ENCODE peak calls at places on chromosome 17, in ten cellular contexts. O is tibial nerve, L is neuronal stem cell, N is astrocyte of the spinal cord, U is HFF-Myc, W is heart right ventricle, E is adipocyte, Q is ascending aorta, M is GM06990, G is dorsolateral prefrontal cortex. X is an unnamed sample.

GRCh38 chr17:80766290-80766689 is 221.7 kb downstream of the RPTOR start:
- DNase-seq in O (no peak), L (no peak), N (no peak), U (no peak), W (no peak), E (no peak), Q (no peak), M (no peak), G (no peak), X (no peak)

GRCh38 chr17:75549246-75550138 is 24.0 kb downstream of the LLGL2 start:
- DNase-seq in O (no peak), L (peak), N (no peak), U (no peak), W (no peak), E (no peak), Q (no peak), M (no peak), G (no peak), X (no peak)

GRCh38 chr17:33511670-33512069 is 218.6 kb upstream of the ASIC2 start:
- DNase-seq in O (no peak), L (no peak), N (no peak), U (no peak), W (no peak), E (no peak), Q (no peak), M (no peak), G (no peak), X (no peak)

GRCh38 chr17:30379303-30380105 is 777 bp downstream of the CPD start:
- DNase-seq in O (no peak), L (no peak), N (no peak), U (no peak), W (peak), E (peak), Q (no peak), M (no peak), G (peak), X (peak)

GRCh38 chr17:79632432-79632735 is 21.5 kb upstream of the RBFOX3 start:
- DNase-seq in O (no peak), L (no peak), N (no peak), U (no peak), W (no peak), E (no peak), Q (no peak), M (no peak), G (no peak), X (no peak)

GRCh38 chr17:78722101-78722761 is 59.8 kb downstream of the CYTH1 start:
- DNase-seq in O (no peak), L (no peak), N (no peak), U (no peak), W (no peak), E (no peak), Q (no peak), M (peak), G (peak), X (no peak)

GRCh38 chr17:62189377-62189776 is 124.3 kb upstream of the MED13 start:
- DNase-seq in O (no peak), L (no peak), N (no peak), U (no peak), W (no peak), E (no peak), Q (no peak), M (no peak), G (no peak), X (no peak)

GRCh38 chr17:27558842-27559505 is 72.0 kb upstream of the LGALS9 start:
- DNase-seq in O (no peak), L (no peak), N (no peak), U (no peak), W (no peak), E (no peak), Q (no peak), M (no peak), G (no peak), X (no peak)

GRCh38 chr17:77746901-77747620 is 211.4 kb upstream of the TNRC6C start:
- DNase-seq in O (no peak), L (peak), N (no peak), U (no peak), W (no peak), E (no peak), Q (no peak), M (no peak), G (no peak), X (no peak)

GRCh38 chr17:68539536-68540469 is 27.6 kb downstream of the PRKAR1A start:
- DNase-seq in O (peak), L (peak), N (peak), U (peak), W (no peak), E (no peak), Q (no peak), M (peak), G (no peak), X (no peak)

GRCh38 chr17:80844418-80844990 is 147.1 kb upstream of the CHMP6 start:
- DNase-seq in O (no peak), L (no peak), N (no peak), U (no peak), W (no peak), E (no peak), Q (no peak), M (no peak), G (no peak), X (no peak)

GRCh38 chr17:33934696-33935095 is 320.4 kb upstream of the CCL2 start:
- DNase-seq in O (no peak), L (no peak), N (no peak), U (no peak), W (no peak), E (no peak), Q (no peak), M (no peak), G (no peak), X (no peak)

GRCh38 chr17:68435876-68436842 is 21.1 kb downstream of the WIPI1 start:
- DNase-seq in O (peak), L (peak), N (peak), U (peak), W (peak), E (peak), Q (no peak), M (peak), G (peak), X (peak)

GRCh38 chr17:34825884-34826283 is 135.4 kb downstream of the CCT6B start:
- DNase-seq in O (no peak), L (no peak), N (no peak), U (no peak), W (no peak), E (no peak), Q (no peak), M (no peak), G (no peak), X (no peak)

GRCh38 chr17:237406-237955 is 56.0 kb upstream of the DOC2B start:
- DNase-seq in O (no peak), L (no peak), N (no peak), U (no peak), W (no peak), E (no peak), Q (no peak), M (no peak), G (no peak), X (peak)

GRCh38 chr17:19533718-19534561 is at the start of gene SLC47A1:
- DNase-seq in O (no peak), L (peak), N (peak), U (no peak), W (no peak), E (peak), Q (no peak), M (peak), G (no peak), X (peak)

GRCh38 chr17:603405-604193 is 111.0 kb downstream of the VPS53 start:
- DNase-seq in O (no peak), L (no peak), N (no peak), U (no peak), W (no peak), E (no peak), Q (no peak), M (no peak), G (no peak), X (no peak)

GRCh38 chr17:8151120-8151640 is 1.0 kb downstream of the PER1 start:
- DNase-seq in O (peak), L (no peak), N (peak), U (no peak), W (peak), E (peak), Q (peak), M (peak), G (peak), X (peak)

GRCh38 chr17:50273654-50274040 is 619 bp upstream of the TMEM92 start:
- DNase-seq in O (no peak), L (no peak), N (no peak), U (no peak), W (no peak), E (no peak), Q (no peak), M (no peak), G (no peak), X (no peak)

GRCh38 chr17:78001612-78002011 is 43.1 kb downstream of the TNRC6C start:
- DNase-seq in O (no peak), L (no peak), N (no peak), U (no peak), W (no peak), E (no peak), Q (no peak), M (no peak), G (no peak), X (no peak)

GRCh38 chr17:4221163-4221562 is 42.6 kb downstream of the ANKFY1 start:
- DNase-seq in O (no peak), L (no peak), N (no peak), U (no peak), W (no peak), E (no peak), Q (no peak), M (no peak), G (no peak), X (no peak)

GRCh38 chr17:40303009-40303657 is 5.8 kb upstream of the RARA start:
- DNase-seq in O (peak), L (no peak), N (peak), U (no peak), W (peak), E (peak), Q (no peak), M (no peak), G (no peak), X (no peak)

GRCh38 chr17:66373944-66374817 is 71.8 kb downstream of the PRKCA start:
- DNase-seq in O (no peak), L (no peak), N (no peak), U (no peak), W (peak), E (no peak), Q (no peak), M (no peak), G (peak), X (no peak)

GRCh38 chr17:36940313-36941264 is 3.3 kb downstream of the LHX1 start:
- DNase-seq in O (no peak), L (no peak), N (no peak), U (no peak), W (no peak), E (no peak), Q (no peak), M (no peak), G (no peak), X (no peak)

GRCh38 chr17:6420173-6420641 is 14.7 kb downstream of the AIPL1 start:
- DNase-seq in O (no peak), L (no peak), N (peak), U (no peak), W (no peak), E (peak), Q (no peak), M (no peak), G (no peak), X (no peak)

GRCh38 chr17:45338996-45339535 is 22.2 kb upstream of the MAP3K14 start:
- DNase-seq in O (no peak), L (no peak), N (no peak), U (no peak), W (no peak), E (no peak), Q (no peak), M (no peak), G (no peak), X (no peak)
- H3K4me3 ChIP-seq in O (no peak), L (no peak), N (no peak), U (no peak), W (no peak), E (no peak), Q (no peak), M (no peak), G (no peak), X (no peak)

DNA sequence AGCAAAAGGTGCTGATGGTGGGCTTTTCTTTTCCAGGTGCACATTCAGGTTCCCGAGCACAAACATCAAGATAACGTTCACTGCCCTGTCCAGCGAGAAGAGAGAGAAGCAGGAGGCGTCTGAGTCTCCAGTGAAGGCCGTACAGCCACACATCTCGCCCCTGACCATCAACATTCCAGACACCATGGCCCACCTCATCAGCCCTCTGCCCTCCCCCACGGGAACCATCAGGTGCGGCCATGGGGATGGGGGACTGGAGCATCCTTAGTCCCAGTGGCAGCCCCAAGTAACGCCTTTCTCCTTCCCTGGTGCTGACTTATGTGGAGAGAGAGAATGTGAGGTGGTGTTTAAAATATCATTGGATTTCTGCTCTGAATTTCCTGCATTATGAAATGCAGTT is 43.8 kb downstream of the FOXK2 start:
- DNase-seq in O (no peak), L (no peak), N (no peak), U (no peak), W (no peak), E (no peak), Q (no peak), M (no peak), G (no peak), X (no peak)
- H3K4me3 ChIP-seq in O (no peak), L (no peak), N (no peak), U (no peak), W (no peak), E (no peak), Q (no peak), M (no peak), G (no peak), X (no peak)

DNA sequence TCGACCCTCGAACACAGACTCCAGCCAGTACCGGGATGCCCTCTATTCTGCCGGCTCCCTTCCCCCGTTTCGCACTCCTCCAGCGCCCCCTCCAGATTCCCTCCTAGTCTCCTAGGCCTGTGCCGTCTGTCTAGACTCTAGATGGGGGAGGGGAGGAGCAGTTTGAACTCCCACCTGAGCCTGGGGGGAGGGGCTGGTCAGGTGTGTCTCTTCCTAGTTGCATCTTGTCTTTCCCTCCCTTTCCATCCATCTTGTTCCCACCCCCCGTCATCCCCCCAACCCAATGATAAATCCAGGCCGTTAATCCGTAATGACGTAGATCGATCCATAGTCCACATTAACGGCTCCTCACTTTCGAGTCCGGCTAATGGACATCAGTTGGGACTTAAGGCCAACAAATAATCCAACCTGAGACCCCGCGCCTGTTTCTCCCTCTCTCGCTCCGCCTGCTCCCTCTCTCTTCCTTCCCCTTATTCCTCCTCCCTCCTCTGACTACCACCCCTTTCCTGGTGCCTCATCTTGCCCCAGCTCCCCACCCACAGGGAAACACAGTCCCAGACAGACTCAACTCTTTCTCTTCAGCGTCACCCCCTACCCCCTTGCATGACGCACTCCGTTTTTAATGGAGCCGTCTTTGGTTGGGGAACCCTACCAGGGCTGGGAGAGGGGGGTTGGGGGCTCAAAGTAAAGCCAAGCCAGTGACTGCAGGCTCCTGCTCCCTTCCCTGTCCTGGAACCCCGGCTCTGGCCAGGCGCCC is 3.3 kb upstream of the HOXB5 start:
- DNase-seq in O (no peak), L (no peak), N (peak), U (no peak), W (no peak), E (no peak), Q (no peak), M (no peak), G (no peak), X (no peak)
- H3K4me3 ChIP-seq in O (peak), L (no peak), N (peak), U (no peak), W (peak), E (peak), Q (peak), M (peak), G (no peak), X (peak)

GRCh38 chr17:45143767-45144198 is 4.5 kb upstream of the HEXIM1 start:
- DNase-seq in O (peak), L (no peak), N (peak), U (no peak), W (peak), E (peak), Q (no peak), M (peak), G (no peak), X (peak)
- H3K4me3 ChIP-seq in O (peak), L (no peak), N (peak), U (peak), W (peak), E (peak), Q (peak), M (peak), G (peak), X (peak)

X was measured in psoas muscle.